ENCODE peak calls at places on chromosomes 11 and 22, in four cellular contexts. Y is HFF-Myc; G is stimulated activated CD4-positive, alpha-beta T cell treated with anti-CD3 and anti-CD28 coated beads, Interleukin-4, amount 100 ng/mL, for 48 hours; S is activated naive CD8-positive, alpha-beta T cell treated with anti-CD3 and anti-CD28 coated beads, Interleukin-2, amount 50 U/mL, for 24 hours. I is an unnamed sample.

GRCh38 chr11:24295360-24295759 is 201.5 kb upstream of the LUZP2 start:
- DNase-seq in G (no peak), S (no peak), Y (no peak), I (no peak)

GRCh38 chr22:48940988-48941902 is 886.4 kb downstream of the BRD1 start:
- DNase-seq in G (no peak), S (no peak), Y (no peak), I (no peak)

GRCh38 chr11:724733-725386 is 18.8 kb downstream of the EPS8L2 start:
- DNase-seq in G (no peak), S (no peak), Y (no peak), I (no peak)

GRCh38 chr11:57471496-57471895 is 11.2 kb downstream of the RTN4RL2 start:
- DNase-seq in Y (no peak), G (no peak), S (no peak), I (no peak)

GRCh38 chr22:35837328-35837727 is 119.7 kb downstream of the APOL5 start:
- DNase-seq in S (no peak), G (no peak), Y (no peak), I (no peak)

GRCh38 chr22:20205964-20206708 is 55.3 kb upstream of the CCDC188 start:
- DNase-seq in S (peak), G (peak), Y (peak), I (no peak)

GRCh38 chr22:44668886-44669724 is 32.9 kb upstream of the PRR5 start:
- DNase-seq in Y (no peak), S (no peak), G (no peak), I (no peak)

GRCh38 chr11:36231300-36231699 is 57.9 kb downstream of the COMMD9 start:
- DNase-seq in G (no peak), Y (no peak), S (no peak), I (no peak)

GRCh38 chr22:46064966-46065666 is 85.2 kb upstream of the PPARA start:
- DNase-seq in G (no peak), S (no peak), Y (no peak), I (no peak)

GRCh38 chr11:33005175-33005574 is 10.5 kb upstream of the DEPDC7 start:
- DNase-seq in G (no peak), Y (no peak), S (no peak), I (no peak)

GRCh38 chr11:122209619-122210377 is 93.8 kb upstream of the BLID start:
- DNase-seq in Y (no peak), S (no peak), G (no peak), I (no peak)

GRCh38 chr11:18802381-18803257 is 11.0 kb upstream of the PTPN5 start:
- DNase-seq in Y (peak), S (peak), G (peak), I (peak)

GRCh38 chr11:42171046-42171445 is 711.6 kb upstream of the LRRC4C start:
- DNase-seq in G (no peak), Y (no peak), S (no peak), I (no peak)

GRCh38 chr11:30453705-30454104 is 130.8 kb downstream of the ARL14EP start:
- DNase-seq in S (no peak), G (no peak), Y (no peak), I (no peak)

GRCh38 chr11:99020324-99021225 is at the start of gene CNTN5:
- DNase-seq in G (no peak), S (no peak), Y (no peak), I (no peak)

GRCh38 chr11:22802861-22803260 is 26.7 kb downstream of the SVIP start:
- DNase-seq in G (no peak), Y (no peak), S (no peak), I (no peak)

GRCh38 chr11:129701706-129702105 is 113.9 kb upstream of the TMEM45B start:
- DNase-seq in G (no peak), S (no peak), Y (no peak), I (no peak)

GRCh38 chr11:86919557-86920210 is 35.5 kb downstream of the FZD4 start:
- DNase-seq in S (no peak), Y (peak), G (no peak), I (peak)

GRCh38 chr11:86627776-86628455 is 44.5 kb downstream of the ME3 start:
- DNase-seq in Y (peak), S (no peak), G (no peak), I (no peak)